ENCODE peak calls at places on chromosomes 6 and 20, in four cellular contexts. C is brain microvascular endothelial cell, G is NCI-H2029 treated with DMSO at 0.1 percent for 48 hours, W is GM13976. L is an unnamed sample.
A peak's percentile ranks its signal among the peaks of the same experiment; 100 is the strongest.

GRCh38 chr6:143064996-143065683 is 4.5 kb downstream of the AIG1 start:
- DNase-seq in G (no peak), C (no peak), W (no peak), L (no peak)

GRCh38 chr6:147141690-147142308 is 62.4 kb upstream of the STXBP5 start:
- DNase-seq in G (no peak), W (no peak), C (peak; percentile 32), L (no peak)

GRCh38 chr20:24957326-24957996 is 8.4 kb downstream of the CST7 start:
- DNase-seq in C (no peak), W (no peak), G (no peak), L (peak; percentile 20)

GRCh38 chr20:44079291-44079690 is 107.7 kb downstream of the JPH2 start:
- DNase-seq in W (no peak), C (peak; percentile 52), G (no peak), L (no peak)

GRCh38 chr20:12315652-12316051 is 398.0 kb downstream of the BTBD3 start:
- DNase-seq in G (no peak), C (no peak), W (no peak), L (no peak)

GRCh38 chr6:56771189-56771588 is 128.5 kb upstream of the DST start:
- DNase-seq in G (no peak), C (no peak), W (no peak), L (no peak)

GRCh38 chr6:155939253-155939652 is 483.6 kb upstream of the NOX3 start:
- DNase-seq in G (no peak), C (no peak), W (no peak), L (no peak)

GRCh38 chr6:118810420-118811027 is 83.4 kb upstream of the ASF1A start:
- DNase-seq in W (no peak), C (no peak), G (no peak), L (peak; percentile 31)

GRCh38 chr20:2873010-2873746 is at the start of gene PTPRA:
- DNase-seq in W (peak; percentile 96), G (peak; percentile 57), C (peak; percentile 86), L (peak; percentile 93)

GRCh38 chr6:114008331-114008730 is 37.4 kb upstream of the HDAC2 start:
- DNase-seq in G (no peak), W (no peak), C (no peak), L (no peak)

GRCh38 chr6:119349041-119349340 is 570 bp downstream of the MAN1A1 start:
- DNase-seq in G (no peak), C (no peak), W (no peak), L (peak; percentile 26)

GRCh38 chr6:15401769-15402250 is 155.9 kb downstream of the JARID2 start:
- DNase-seq in W (no peak), C (no peak), G (no peak), L (no peak)

GRCh38 chr20:51368461-51369211 is 173.9 kb downstream of the NFATC2 start:
- DNase-seq in C (no peak), G (no peak), W (no peak), L (no peak)

GRCh38 chr6:123074616-123075015 is 78.6 kb downstream of the CLVS2 start:
- DNase-seq in W (no peak), G (no peak), C (no peak), L (no peak)

GRCh38 chr20:44016525-44016924 is 101.9 kb downstream of the TOX2 start:
- DNase-seq in C (no peak), W (no peak), G (no peak), L (no peak)

GRCh38 chr6:137395316-137395715 is 98.9 kb downstream of the OLIG3 start:
- DNase-seq in W (no peak), C (no peak), G (no peak), L (no peak)

GRCh38 chr6:107634147-107635057 is 144.5 kb downstream of the SOBP start:
- DNase-seq in G (no peak), C (no peak), W (peak; percentile 42), L (no peak)

GRCh38 chr6:107460074-107460631 is 789 bp upstream of the PDSS2 start:
- DNase-seq in W (no peak), G (peak; percentile 45), C (no peak), L (no peak)

GRCh38 chr6:112251170-112251945 is 3.0 kb downstream of the LAMA4 start:
- DNase-seq in W (no peak), G (no peak), C (peak; percentile 88), L (no peak)

GRCh38 chr20:25085756-25086495 is 4.0 kb upstream of the VSX1 start:
- DNase-seq in W (no peak), G (no peak), C (no peak), L (no peak)

GRCh38 chr6:157770946-157771345 is 52.1 kb upstream of the SNX9 start:
- DNase-seq in C (no peak), G (no peak), W (no peak), L (no peak)

GRCh38 chr20:3239867-3240775 is 1.1 kb upstream of the SLC4A11 start:
- DNase-seq in G (no peak), W (no peak), C (no peak), L (no peak)

GRCh38 chr20:51400051-51400926 is 142.2 kb downstream of the NFATC2 start:
- DNase-seq in W (peak; percentile 85), C (no peak), G (no peak), L (peak; percentile 32)

GRCh38 chr20:675453-676314 is at the start of gene SCRT2:
- DNase-seq in W (peak; percentile 86), C (peak; percentile 38), G (no peak), L (peak; percentile 87)

GRCh38 chr6:63193324-63193723 is 17.9 kb upstream of the FKBP1C start:
- DNase-seq in G (no peak), C (no peak), W (no peak), L (no peak)

GRCh38 chr6:21230536-21230935 is 363.0 kb upstream of the SOX4 start:
- DNase-seq in W (no peak), C (no peak), G (no peak), L (no peak)

GRCh38 chr20:35226126-35226774 is at the start of gene MMP24:
- DNase-seq in G (no peak), W (peak; percentile 37), C (no peak), L (no peak)

L was measured in stomach.